ENCODE peak calls at places on chromosomes 13 and 19, in four cellular contexts. I, C, D and S are unnamed samples.
A peak's percentile ranks its signal among the peaks of the same experiment; 100 is the strongest.

GRCh38 chr19:18029617-18030338 is 21.8 kb downstream of the ARRDC2 start:
- DNase-seq in D (peak; percentile 68), C (peak; percentile 59), I (peak; percentile 60), S (no peak)

GRCh38 chr19:12769689-12770088 is 5.7 kb downstream of the HOOK2 start:
- DNase-seq in C (no peak), D (peak; percentile 50), I (no peak), S (no peak)

GRCh38 chr13:91375119-91375729 is 23.2 kb upstream of the GPC5 start:
- DNase-seq in I (no peak), C (no peak), D (no peak), S (peak; percentile 30)

GRCh38 chr19:4368128-4368820 is 24.9 kb downstream of the MPND start:
- DNase-seq in C (no peak), I (no peak), D (no peak), S (no peak)

GRCh38 chr13:23433171-23434153 is at the start of gene SACS:
- DNase-seq in I (no peak), D (peak; percentile 45), C (no peak), S (peak; percentile 80)

GRCh38 chr19:29476528-29476927 is 49.3 kb upstream of the VSTM2B start:
- DNase-seq in C (no peak), D (no peak), I (no peak), S (no peak)

GRCh38 chr13:26529441-26529840 is 28.0 kb upstream of the WASF3 start:
- DNase-seq in I (peak; percentile 16), D (peak; percentile 77), C (no peak), S (peak; percentile 58)

GRCh38 chr13:113630296-113630695 is 27.7 kb downstream of the ATP4B start:
- DNase-seq in D (no peak), I (no peak), C (no peak), S (no peak)

GRCh38 chr19:51181913-51182419 is 39.9 kb downstream of the SIGLEC7 start:
- DNase-seq in D (no peak), C (no peak), I (no peak), S (no peak)

GRCh38 chr19:12767666-12768065 is 7.7 kb downstream of the HOOK2 start:
- DNase-seq in I (no peak), D (no peak), C (no peak), S (no peak)

DNA sequence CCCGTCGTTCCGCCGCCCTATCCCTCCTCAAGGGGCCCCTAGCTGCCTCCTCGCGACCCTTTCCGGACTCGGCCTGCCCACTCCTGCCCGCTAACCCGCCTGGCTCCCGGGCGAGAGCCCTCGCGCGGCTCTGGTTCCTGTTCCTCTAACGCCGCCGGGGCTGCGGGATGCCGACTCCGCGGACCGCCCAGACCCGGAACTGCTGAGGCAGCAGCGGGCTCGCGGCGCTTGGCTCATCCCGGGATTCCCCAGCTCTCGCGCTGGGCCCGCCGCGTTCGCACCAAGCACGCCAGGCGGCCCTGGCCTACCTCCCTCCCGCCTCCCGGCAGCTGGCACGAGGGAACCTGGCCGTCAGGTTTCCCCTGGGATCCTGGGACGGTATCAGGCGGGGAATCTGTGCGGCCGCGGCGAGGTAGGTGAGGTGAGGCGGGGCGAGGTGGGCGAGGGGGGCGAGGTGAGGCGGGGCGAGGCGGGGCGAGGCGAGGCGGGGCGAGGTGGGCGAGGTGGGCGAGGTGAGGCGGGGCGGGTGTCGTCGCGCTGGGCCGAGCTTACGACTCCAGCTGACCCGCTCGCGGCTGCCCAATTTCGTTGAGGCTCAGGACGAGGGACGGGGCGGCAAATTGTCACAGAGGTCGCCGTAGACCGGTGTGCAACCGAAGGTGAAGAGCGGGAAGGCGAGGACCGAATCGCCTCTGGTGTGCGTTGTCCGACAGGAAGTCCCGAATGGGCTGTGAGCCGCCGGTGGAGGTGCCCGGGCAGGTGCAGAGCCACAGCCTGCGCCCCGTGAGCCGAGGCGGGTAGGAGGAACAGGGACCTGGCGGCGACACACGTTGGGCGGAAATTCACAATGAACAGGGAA is at the start of the genes CCDC122 and LACC1:
- DNase-seq in I (peak; percentile 74), D (peak; percentile 94), C (no peak), S (peak; percentile 83)
- TF ChIP-seq EZH2 in I (no peak), D (no peak), C (no peak), S (no peak)

DNA sequence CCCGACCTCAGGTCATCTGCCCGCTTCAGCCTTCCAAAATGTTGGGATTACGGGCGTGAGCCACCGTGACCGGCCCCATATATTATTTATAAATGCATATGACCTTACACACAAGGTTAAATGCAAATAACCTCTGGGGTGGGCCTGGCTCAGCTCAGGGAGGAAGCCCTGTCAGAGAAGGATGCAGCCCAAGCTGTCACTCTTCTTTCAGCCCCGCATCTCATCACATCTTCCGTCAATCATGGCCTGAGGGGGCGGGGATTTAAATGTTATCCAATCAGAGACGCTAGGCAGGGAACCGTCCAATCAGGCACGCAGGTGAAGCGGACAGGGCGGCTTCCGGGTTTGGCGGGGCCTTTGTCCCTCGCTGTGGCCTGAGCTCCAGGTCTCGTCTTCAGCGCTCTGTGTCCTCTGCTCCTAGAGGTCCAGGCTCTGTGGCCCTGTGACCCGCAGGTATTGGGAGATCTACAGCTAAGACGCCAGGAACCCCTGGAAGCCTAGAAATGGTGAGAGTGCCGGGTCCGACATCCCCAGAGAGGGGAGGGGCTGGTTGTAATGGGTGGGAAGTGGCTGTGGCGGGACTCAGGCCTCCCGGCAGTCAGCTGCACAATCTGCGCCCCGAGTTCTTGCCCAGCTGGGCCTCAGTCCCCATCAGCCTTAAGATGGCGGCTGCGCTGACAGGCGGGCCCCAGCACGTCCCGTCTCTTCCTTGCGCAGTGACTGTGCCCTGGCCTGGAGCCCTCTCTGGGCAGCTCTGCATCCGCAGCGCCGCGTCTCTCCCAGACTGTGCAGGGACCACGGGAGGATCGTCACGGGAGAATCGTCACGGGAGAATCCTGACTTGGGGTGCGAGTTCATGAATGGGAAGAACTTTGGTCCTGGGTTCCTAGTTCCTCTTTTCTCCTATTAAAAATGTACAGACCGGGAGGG is at the start of gene ZNF430:
- DNase-seq in C (peak; percentile 93), D (peak; percentile 97), I (peak; percentile 91), S (peak; percentile 90)
- H3K4me3 ChIP-seq in C (peak within 1 kb of the TSS; percentile 91), D (peak within 1 kb of the TSS; percentile 77), I (peak within 1 kb of the TSS; percentile 87), S (peak within 1 kb of the TSS; percentile 89)

GRCh38 chr13:20127563-20128458 is 33.0 kb downstream of the GJA3 start:
- DNase-seq in I (peak; percentile 62), D (peak; percentile 81), C (no peak), S (peak; percentile 51)
- TF ChIP-seq EZH2 in I (no peak), D (no peak), C (no peak), S (no peak)

GRCh38 chr13:30466358-30466714 is 600 bp upstream of the HMGB1 start:
- DNase-seq in D (peak; percentile 13), C (no peak), I (no peak), S (peak; percentile 53)
- H3K4me3 ChIP-seq in D (no peak overlapping the region), C (peak overlapping the region; percentile 73), I (peak overlapping the region; percentile 69), S (peak overlapping the region; percentile 71)

GRCh38 chr13:29429496-29429895 is 166.0 kb downstream of the SLC7A1 start:
- DNase-seq in C (no peak), I (no peak), D (no peak), S (no peak)

GRCh38 chr13:29428992-29429315 is 166.5 kb downstream of the SLC7A1 start:
- DNase-seq in D (no peak), I (no peak), C (no peak), S (no peak)

GRCh38 chr13:29427937-29428309 is 167.6 kb downstream of the SLC7A1 start:
- DNase-seq in D (no peak), C (no peak), I (no peak), S (no peak)

GRCh38 chr13:29423050-29423449 is 172.4 kb downstream of the SLC7A1 start:
- DNase-seq in C (no peak), I (no peak), D (no peak), S (no peak)

GRCh38 chr13:29428310-29428991 is 167.0 kb downstream of the SLC7A1 start:
- DNase-seq in D (peak; percentile 20), I (no peak), C (peak; percentile 6), S (no peak)
- TF ChIP-seq EZH2 in D (peak; percentile 43), I (no peak), C (no peak), S (peak; percentile 73)

GRCh38 chr13:112345826-112346172 is 30.4 kb upstream of the SPACA7 start:
- DNase-seq in I (no peak), D (no peak), C (no peak), S (no peak)

GRCh38 chr13:112346173-112346898 is 29.8 kb upstream of the SPACA7 start:
- DNase-seq in D (peak; percentile 18), I (no peak), C (peak; percentile 18), S (no peak)

GRCh38 chr13:112348642-112349345 is 27.4 kb upstream of the SPACA7 start:
- DNase-seq in D (no peak), I (no peak), C (no peak), S (no peak)

GRCh38 chr13:112349681-112350080 is 26.5 kb upstream of the SPACA7 start:
- DNase-seq in I (no peak), C (no peak), D (no peak), S (no peak)

GRCh38 chr13:112346899-112347229 is 29.3 kb upstream of the SPACA7 start:
- DNase-seq in C (no peak), D (no peak), I (no peak), S (no peak)
- H3K4me3 ChIP-seq in C (no peak overlapping the region), D (no peak overlapping the region), I (no peak overlapping the region), S (no peak overlapping the region)